ENCODE peak calls at places on chromosomes 2 and 18, in five cellular contexts. V is CD8-positive, alpha-beta memory T cell; F is CD8-positive, alpha-beta T cell; U is right cardiac atrium; C is suprapubic skin. X is an unnamed sample.

GRCh38 chr2:182366625-182367024 is 60.2 kb downstream of the PDE1A start:
- DNase-seq in V (no peak), U (no peak), C (no peak), F (no peak), X (no peak)

GRCh38 chr2:74512744-74513604 is 1.3 kb upstream of the TLX2 start:
- DNase-seq in U (peak; percentile 23), C (no peak), V (no peak), F (no peak), X (no peak)

GRCh38 chr2:30511122-30512083 is 64.4 kb downstream of the LCLAT1 start:
- DNase-seq in C (no peak), V (no peak), U (peak; percentile 60), F (no peak), X (peak; percentile 82)

GRCh38 chr2:8252997-8253694 is 428.7 kb upstream of the ID2 start:
- DNase-seq in V (no peak), C (no peak), F (no peak), U (no peak), X (no peak)

GRCh38 chr2:63012541-63012940 is 38.1 kb upstream of the OTX1 start:
- DNase-seq in V (no peak), F (no peak), U (no peak), C (no peak), X (no peak)

GRCh38 chr2:125696573-125696972 is 959.4 kb upstream of the GYPC start:
- DNase-seq in V (no peak), F (no peak), U (no peak), C (no peak), X (peak; percentile 75)

GRCh38 chr18:75139226-75139911 is 69.6 kb downstream of the PTGR3 start:
- DNase-seq in V (no peak), C (peak; percentile 30), F (no peak), U (no peak), X (no peak)

GRCh38 chr2:63040586-63040985 is 10.0 kb upstream of the OTX1 start:
- DNase-seq in F (no peak), V (no peak), U (no peak), C (no peak), X (no peak)

GRCh38 chr2:233400961-233401360 is 46.7 kb downstream of the DGKD start:
- DNase-seq in V (no peak), F (no peak), U (no peak), C (no peak), X (no peak)

GRCh38 chr2:54239427-54239826 is 16.6 kb downstream of the TSPYL6 start:
- DNase-seq in F (no peak), V (no peak), C (no peak), U (no peak), X (peak; percentile 75)

GRCh38 chr2:11661891-11662435 is 8.0 kb downstream of the NTSR2 start:
- DNase-seq in F (no peak), V (no peak), C (no peak), U (no peak), X (no peak)

GRCh38 chr18:37717656-37718055 is 152.1 kb upstream of the CELF4 start:
- DNase-seq in F (no peak), V (no peak), C (no peak), U (no peak), X (no peak)

GRCh38 chr18:37720706-37721105 is 155.1 kb upstream of the CELF4 start:
- DNase-seq in C (no peak), F (no peak), U (no peak), V (no peak), X (no peak)

GRCh38 chr18:37717098-37717497 is 151.5 kb upstream of the CELF4 start:
- DNase-seq in U (no peak), F (no peak), C (no peak), V (no peak), X (no peak)

GRCh38 chr18:37716106-37716708 is 150.6 kb upstream of the CELF4 start:
- DNase-seq in F (no peak), V (no peak), C (no peak), U (no peak), X (no peak)

GRCh38 chr18:37721544-37722302 is 156.1 kb upstream of the CELF4 start:
- DNase-seq in U (no peak), V (no peak), C (no peak), F (no peak), X (no peak)
- H3K9me3 ChIP-seq in U (no peaks in the 10 kb centered on the region), V (no peaks in the 10 kb centered on the region), C (no peaks in the 10 kb centered on the region), F (no peaks in the 10 kb centered on the region), X (no peaks in the 10 kb centered on the region)

DNA sequence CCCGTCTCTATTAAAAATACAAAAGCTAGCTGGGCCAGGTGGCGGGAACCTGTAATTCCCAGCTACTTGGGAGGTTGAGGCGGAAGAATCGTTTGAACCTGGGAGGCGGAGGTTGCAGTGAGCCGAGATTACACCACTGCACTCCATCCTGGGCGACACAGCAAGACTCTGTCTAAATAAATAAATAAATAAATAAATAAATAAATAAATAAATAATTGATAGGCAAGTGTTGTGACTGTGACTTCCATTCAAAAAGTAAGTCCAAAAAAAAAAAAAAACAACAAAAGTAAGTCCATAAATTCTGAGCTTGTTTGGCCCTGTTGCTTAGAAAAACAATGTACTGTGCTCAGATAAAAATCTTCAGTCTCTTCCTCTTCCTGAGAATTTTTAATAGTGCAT is 2.2 kb downstream of the STON1 start:
- DNase-seq in U (no peak), V (no peak), F (no peak), C (no peak), X (no peak)
- H3K4me3 ChIP-seq in U (no peak overlapping the region), V (no peak overlapping the region), F (no peak overlapping the region), C (no peak overlapping the region), X (no peak overlapping the region)

GRCh38 chr18:65175681-65176080 is 575.1 kb upstream of the CDH7 start:
- DNase-seq in U (no peak), V (no peak), F (no peak), C (no peak), X (no peak)
- H3K9me3 ChIP-seq in U (no peaks in the 10 kb centered on the region), V (no peaks in the 10 kb centered on the region), F (no peaks in the 10 kb centered on the region), C (peaks cover 5% of the 10 kb centered on the region), X (no peaks in the 10 kb centered on the region)

DNA sequence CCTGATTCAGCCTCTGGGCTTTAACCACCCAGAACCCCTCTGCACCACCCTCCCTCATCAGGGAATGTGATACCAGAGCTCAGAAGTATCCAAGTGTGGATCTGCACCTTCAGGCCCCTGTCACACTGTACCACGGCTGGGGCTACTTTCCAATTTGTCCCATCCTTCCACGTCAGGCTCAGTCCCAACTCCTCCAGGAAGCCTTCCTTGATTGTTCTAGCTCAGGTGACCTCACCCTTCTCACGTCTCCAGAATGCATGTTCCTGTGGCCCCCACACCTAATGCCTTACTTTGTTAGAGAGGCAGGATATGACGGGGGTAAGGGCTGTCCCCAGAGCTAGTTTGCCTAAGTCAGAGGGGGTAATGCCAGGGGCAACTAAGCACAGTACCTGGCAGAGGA is 134.3 kb downstream of the TFCP2L1 start:
- DNase-seq in C (no peak), V (no peak), F (no peak), U (no peak), X (no peak)
- H3K4me3 ChIP-seq in C (no peak overlapping the region), V (no peak overlapping the region), F (no peak overlapping the region), U (no peak overlapping the region), X (no peak overlapping the region)

DNA sequence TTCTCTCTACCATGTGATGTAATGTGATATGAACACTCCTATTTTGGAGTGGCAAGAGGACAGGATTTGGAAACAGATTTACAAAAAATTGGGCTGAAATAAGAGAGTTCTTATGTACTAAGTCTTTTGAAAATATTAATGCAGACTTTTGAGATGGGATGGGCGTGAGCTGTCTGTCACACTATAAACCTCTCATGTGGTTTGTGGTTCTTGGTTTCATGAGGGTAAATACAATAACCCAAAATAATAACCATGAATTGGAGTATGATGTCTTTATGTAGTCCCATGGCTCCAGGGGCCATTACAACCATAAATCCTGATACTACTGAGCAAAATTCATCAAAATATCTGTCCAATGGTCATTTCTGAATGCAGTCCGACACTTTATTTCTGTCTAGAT is 668.0 kb downstream of the MBD2 start:
- DNase-seq in V (no peak), C (no peak), U (no peak), F (no peak), X (no peak)
- H3K9me3 ChIP-seq in V (no peaks in the 10 kb centered on the region), C (no peaks in the 10 kb centered on the region), U (no peaks in the 10 kb centered on the region), F (no peaks in the 10 kb centered on the region), X (no peaks in the 10 kb centered on the region)

DNA sequence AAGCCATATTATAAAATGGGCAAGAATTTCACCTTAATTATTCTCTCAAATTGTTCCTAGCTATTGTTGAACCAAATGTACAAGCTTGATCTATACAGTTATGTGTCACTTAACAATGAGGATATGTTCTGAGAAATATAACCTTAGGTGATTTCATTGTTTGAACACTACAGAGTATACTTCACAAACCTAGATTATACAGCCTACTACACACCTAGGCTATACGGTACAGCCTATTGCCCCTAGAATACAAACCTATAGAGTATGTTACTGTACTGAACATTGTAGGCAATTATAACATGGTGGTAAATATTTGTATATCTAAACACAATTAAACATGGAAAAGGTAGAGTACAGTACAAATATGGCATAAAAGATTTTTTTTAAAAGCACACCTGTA is 42.9 kb upstream of the MMADHC start:
- DNase-seq in C (no peak), F (no peak), U (no peak), V (no peak), X (no peak)
- H3K4me3 ChIP-seq in C (no peak overlapping the region), F (no peak overlapping the region), U (no peak overlapping the region), V (no peak overlapping the region), X (no peak overlapping the region)

GRCh38 chr18:78652001-78652545 is 327.5 kb upstream of the SALL3 start:
- DNase-seq in C (no peak), F (no peak), U (no peak), V (no peak), X (no peak)
- H3K9me3 ChIP-seq in C (peaks cover 11% of the 10 kb centered on the region), F (no peaks in the 10 kb centered on the region), U (no peaks in the 10 kb centered on the region), V (no peaks in the 10 kb centered on the region), X (no peaks in the 10 kb centered on the region)

GRCh38 chr2:65370387-65371093 is 61.9 kb downstream of the SPRED2 start:
- DNase-seq in V (no peak), U (no peak), C (no peak), F (no peak), X (peak; percentile 98)

GRCh38 chr2:65372619-65373018 is 59.8 kb downstream of the SPRED2 start:
- DNase-seq in C (no peak), U (no peak), V (no peak), F (no peak), X (no peak)

GRCh38 chr2:65369980-65370379 is 62.4 kb downstream of the SPRED2 start:
- DNase-seq in C (no peak), V (no peak), U (no peak), F (no peak), X (no peak)

GRCh38 chr2:65369574-65369973 is 62.8 kb downstream of the SPRED2 start:
- DNase-seq in V (no peak), C (no peak), F (no peak), U (no peak), X (no peak)

GRCh38 chr2:65371094-65371474 is 61.3 kb downstream of the SPRED2 start:
- DNase-seq in U (no peak), F (no peak), V (no peak), C (no peak), X (peak; percentile 36)
- H3K4me3 ChIP-seq in U (peak overlapping the region; percentile 21), F (no peak overlapping the region), V (no peak overlapping the region), C (no peak overlapping the region), X (peak overlapping the region; percentile 26)

DNA sequence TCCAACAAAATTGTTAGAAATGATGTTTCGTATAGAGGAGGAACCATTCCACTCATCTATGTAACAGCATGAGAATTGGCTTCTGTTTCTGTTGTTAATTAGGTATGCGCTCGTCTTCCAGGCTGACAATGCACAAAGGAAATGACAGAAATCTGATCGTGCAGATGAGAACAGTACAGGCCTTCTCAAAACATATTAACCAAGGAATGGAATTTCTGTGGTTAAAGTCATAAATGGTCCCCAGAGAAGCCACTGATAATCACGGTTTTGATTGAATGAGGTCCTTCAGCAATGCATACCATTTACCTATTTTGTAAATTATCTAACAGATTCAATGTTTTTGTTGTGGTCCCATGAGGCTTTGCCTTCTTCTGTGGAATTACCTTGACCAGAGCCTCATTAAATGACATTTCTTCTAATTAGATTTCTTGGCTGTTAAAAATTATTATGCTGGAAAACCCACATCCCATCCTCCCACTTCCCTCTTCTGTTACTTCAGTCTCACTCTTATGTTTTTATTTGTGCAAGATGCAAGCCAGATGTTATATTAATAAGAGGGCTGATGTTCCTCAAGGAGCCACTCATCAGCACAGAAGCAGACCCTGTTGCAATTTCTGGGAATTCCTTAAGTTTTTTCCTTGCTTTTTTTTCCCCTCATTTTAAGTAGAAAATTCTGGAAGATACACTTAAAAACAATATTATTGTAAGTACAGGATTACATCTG is 395.8 kb downstream of the PID1 start:
- DNase-seq in C (no peak), U (no peak), F (no peak), V (no peak), X (peak; percentile 38)
- H3K9me3 ChIP-seq in C (no peaks in the 10 kb centered on the region), U (no peaks in the 10 kb centered on the region), F (no peaks in the 10 kb centered on the region), V (no peaks in the 10 kb centered on the region), X (no peaks in the 10 kb centered on the region)